ENCODE peak calls at places on chromosomes 4 and X, in four cellular contexts. M, S, H and J are unnamed samples.

GRCh38 chrX:50211510-50211909 is 6.9 kb downstream of the CCNB3 start:
- DNase-seq in M (no peak), S (no peak), H (no peak), J (no peak)

GRCh38 chr4:95151255-95151654 is 393.5 kb downstream of the BMPR1B start:
- DNase-seq in M (no peak), S (no peak), H (no peak), J (no peak)

GRCh38 chr4:101961144-101961543 is 170.6 kb downstream of the BANK1 start:
- DNase-seq in M (no peak), S (no peak), H (no peak), J (no peak)

GRCh38 chr4:26372525-26373172 is 51.8 kb downstream of the RBPJ start:
- DNase-seq in M (no peak), S (peak; percentile 18), H (peak; percentile 0), J (no peak)

GRCh38 chrX:70480660-70481018 is 36.0 kb downstream of the DLG3 start:
- DNase-seq in M (peak; percentile 67), S (no peak), H (no peak), J (no peak)

GRCh38 chr4:53507671-53508286 is 83.5 kb downstream of the LNX1 start:
- DNase-seq in M (peak; percentile 90), S (no peak), H (peak; percentile 37), J (no peak)

GRCh38 chr4:61877893-61878292 is 677.8 kb downstream of the ADGRL3 start:
- DNase-seq in M (no peak), S (no peak), H (no peak), J (no peak)

GRCh38 chr4:47122592-47123291 is 91.4 kb downstream of the GABRB1 start:
- DNase-seq in M (peak; percentile 59), S (peak; percentile 2), H (peak; percentile 59), J (peak; percentile 18)

GRCh38 chr4:145878501-145879435 is 59.9 kb downstream of the ZNF827 start:
- DNase-seq in M (no peak), S (no peak), H (no peak), J (no peak)

GRCh38 chrX:96314974-96315373 is 369.7 kb upstream of the DIAPH2 start:
- DNase-seq in M (no peak), S (no peak), H (peak; percentile 1), J (no peak)

GRCh38 chrX:19761554-19762295 is 125.7 kb downstream of the SH3KBP1 start:
- DNase-seq in M (no peak), S (no peak), H (no peak), J (no peak)

GRCh38 chr4:174714393-174715211 is 114.4 kb downstream of the GLRA3 start:
- DNase-seq in M (no peak), S (no peak), H (peak; percentile 39), J (no peak)

GRCh38 chr4:180455226-180455625 is 1788.0 kb upstream of the TENM3 start:
- DNase-seq in M (no peak), S (no peak), H (no peak), J (no peak)

GRCh38 chr4:45662996-45663395 is 460.9 kb downstream of the GABRG1 start:
- DNase-seq in M (no peak), S (no peak), H (peak; percentile 47), J (no peak)

GRCh38 chrX:131746491-131746968 is 202.7 kb downstream of the OR13H1 start:
- DNase-seq in M (no peak), S (no peak), H (no peak), J (no peak)

GRCh38 chr4:41158756-41159155 is 55.6 kb downstream of the APBB2 start:
- DNase-seq in M (no peak), S (no peak), H (no peak), J (no peak)

GRCh38 chr4:107577743-107578142 is 142.3 kb downstream of the PAPSS1 start:
- DNase-seq in M (no peak), S (no peak), H (no peak), J (no peak)

GRCh38 chr4:16916719-16917337 is 18.4 kb upstream of the LDB2 start:
- DNase-seq in M (no peak), S (peak; percentile 49), H (peak; percentile 74), J (peak; percentile 74)

GRCh38 chrX:63453571-63453970 is 102.4 kb upstream of the SPIN4 start:
- DNase-seq in M (no peak), S (no peak), H (no peak), J (no peak)

GRCh38 chr4:64144994-64145393 is 264.3 kb downstream of the TECRL start:
- DNase-seq in M (no peak), S (no peak), H (peak; percentile 13), J (no peak)

GRCh38 chrX:68895339-68896250 is 66.8 kb downstream of the EFNB1 start:
- DNase-seq in M (peak; percentile 71), S (no peak), H (peak; percentile 65), J (no peak)

GRCh38 chrX:9955506-9955905 is 11.7 kb upstream of the CLDN34 start:
- DNase-seq in M (no peak), S (no peak), H (no peak), J (no peak)

GRCh38 chr4:16684083-16684482 is 214.4 kb downstream of the LDB2 start:
- DNase-seq in M (no peak), S (no peak), H (no peak), J (no peak)

GRCh38 chr4:100742045-100742444 is 224.2 kb upstream of the EMCN start:
- DNase-seq in M (no peak), S (no peak), H (peak; percentile 8), J (no peak)

GRCh38 chr4:26050671-26051070 is 136.7 kb downstream of the SMIM20 start:
- DNase-seq in M (no peak), S (no peak), H (peak; percentile 12), J (no peak)

GRCh38 chr4:145731026-145731425 is 51.1 kb downstream of the C4orf51 start:
- DNase-seq in M (no peak), S (no peak), H (no peak), J (no peak)

DNA sequence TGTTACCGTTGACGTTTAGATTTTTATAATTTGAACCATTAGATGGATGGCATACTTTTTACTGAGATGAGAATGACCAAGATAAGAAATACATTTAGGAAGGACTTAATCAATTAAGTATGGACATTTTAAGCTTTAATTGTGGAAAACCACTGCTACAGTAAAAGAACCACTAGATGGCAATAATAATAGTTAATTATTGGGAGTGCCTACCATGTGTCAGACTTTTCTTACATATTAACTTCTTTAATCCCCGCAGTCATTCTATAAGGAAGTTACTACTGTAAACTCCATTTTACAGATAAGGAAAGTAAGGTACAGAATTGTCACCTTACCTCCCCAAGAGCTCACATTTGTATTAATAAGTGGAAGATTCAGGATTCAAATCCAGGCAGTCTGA is 48.5 kb upstream of the MYOZ2 start:
- DNase-seq in M (no peak), S (no peak), H (no peak), J (no peak)
- TF ChIP-seq CTCF in M (no peak), S (no peak), H (no peak), J (no peak)

GRCh38 chr4:128061566-128062536 is 739 bp downstream of the LARP1B start:
- DNase-seq in M (peak; percentile 75), S (peak; percentile 29), H (peak; percentile 69), J (peak; percentile 53)
- TF ChIP-seq CTCF in M (no peak), S (no peak), H (no peak), J (no peak)

GRCh38 chrX:80430826-80431501 is 10.7 kb downstream of the TENT5D start:
- DNase-seq in M (no peak), S (no peak), H (no peak), J (no peak)
- TF ChIP-seq CTCF in M (no peak), S (no peak), H (no peak), J (no peak)

GRCh38 chr4:14023036-14023435 is 395.5 kb upstream of the BOD1L1 start:
- DNase-seq in M (no peak), S (no peak), H (no peak), J (no peak)
- TF ChIP-seq CTCF in M (no peak), S (no peak), H (no peak), J (no peak)